ENCODE peak calls at places on chromosomes 13 and 19, in four cellular contexts. One of them, this sample, is unnamed.

GRCh38 chr13:30577381-30577780 is 40.3 kb upstream of the USPL1 start:
- DNase-seq in progenitor cell of endocrine pancreas: no peak
- DNase-seq in omental fat pad: no peak
- DNase-seq in bronchial epithelial cell: peak
- DNase-seq in this sample: no peak

GRCh38 chr19:39341122-39341719 is 1.0 kb upstream of the SAMD4B start:
- DNase-seq in progenitor cell of endocrine pancreas: peak
- DNase-seq in omental fat pad: no peak
- DNase-seq in bronchial epithelial cell: no peak
- DNase-seq in this sample: no peak

GRCh38 chr13:52061587-52061986 is 37.1 kb downstream of the UTP14C start:
- DNase-seq in bronchial epithelial cell: peak
- DNase-seq in omental fat pad: no peak
- DNase-seq in progenitor cell of endocrine pancreas: no peak
- DNase-seq in this sample: no peak

GRCh38 chr13:24683833-24684599 is 3.8 kb downstream of the ATP12A start:
- DNase-seq in omental fat pad: peak
- DNase-seq in bronchial epithelial cell: peak
- DNase-seq in progenitor cell of endocrine pancreas: peak
- DNase-seq in this sample: no peak

GRCh38 chr19:48511800-48512503 is at the start of gene LMTK3:
- DNase-seq in omental fat pad: no peak
- DNase-seq in bronchial epithelial cell: no peak
- DNase-seq in progenitor cell of endocrine pancreas: no peak
- DNase-seq in this sample: no peak

GRCh38 chr19:12065100-12065538 is 588 bp downstream of the ZNF844 start:
- DNase-seq in omental fat pad: no peak
- DNase-seq in progenitor cell of endocrine pancreas: no peak
- DNase-seq in bronchial epithelial cell: no peak
- DNase-seq in this sample: peak

GRCh38 chr19:2982983-2983350 is 5.6 kb downstream of the TLE6 start:
- DNase-seq in omental fat pad: peak
- DNase-seq in progenitor cell of endocrine pancreas: no peak
- DNase-seq in bronchial epithelial cell: peak
- DNase-seq in this sample: peak

GRCh38 chr13:52162279-52163101 is 3.1 kb upstream of the NEK3 start:
- DNase-seq in progenitor cell of endocrine pancreas: no peak
- DNase-seq in omental fat pad: no peak
- DNase-seq in bronchial epithelial cell: no peak
- DNase-seq in this sample: no peak

GRCh38 chr19:1847684-1848398 is 442 bp downstream of the REXO1 start:
- DNase-seq in progenitor cell of endocrine pancreas: no peak
- DNase-seq in omental fat pad: no peak
- DNase-seq in bronchial epithelial cell: no peak
- DNase-seq in this sample: no peak

GRCh38 chr13:33279898-33280549 is 5.5 kb downstream of the STARD13 start:
- DNase-seq in omental fat pad: no peak
- DNase-seq in bronchial epithelial cell: peak
- DNase-seq in progenitor cell of endocrine pancreas: no peak
- DNase-seq in this sample: no peak

GRCh38 chr19:12800873-12801465 is 631 bp downstream of the PRDX2 start:
- DNase-seq in bronchial epithelial cell: no peak
- DNase-seq in omental fat pad: no peak
- DNase-seq in progenitor cell of endocrine pancreas: no peak
- DNase-seq in this sample: no peak

GRCh38 chr19:18419195-18419698 is at the start of gene SSBP4:
- DNase-seq in omental fat pad: no peak
- DNase-seq in bronchial epithelial cell: no peak
- DNase-seq in progenitor cell of endocrine pancreas: peak
- DNase-seq in this sample: no peak

GRCh38 chr13:97505022-97505421 is 71.1 kb downstream of the RAP2A start:
- DNase-seq in progenitor cell of endocrine pancreas: no peak
- DNase-seq in bronchial epithelial cell: no peak
- DNase-seq in omental fat pad: no peak
- DNase-seq in this sample: no peak

GRCh38 chr19:51810228-51810627 is 15.3 kb downstream of the FPR3 start:
- DNase-seq in progenitor cell of endocrine pancreas: no peak
- DNase-seq in bronchial epithelial cell: no peak
- DNase-seq in omental fat pad: no peak
- DNase-seq in this sample: no peak

GRCh38 chr13:68257111-68257842 is 1027.1 kb upstream of the PCDH9 start:
- DNase-seq in omental fat pad: no peak
- DNase-seq in bronchial epithelial cell: no peak
- DNase-seq in progenitor cell of endocrine pancreas: no peak
- DNase-seq in this sample: no peak

GRCh38 chr19:42178791-42179500 is 38.5 kb downstream of the DEDD2 start:
- DNase-seq in omental fat pad: no peak
- DNase-seq in bronchial epithelial cell: no peak
- DNase-seq in progenitor cell of endocrine pancreas: no peak
- DNase-seq in this sample: no peak

GRCh38 chr19:9935409-9936062 is 779 bp downstream of the OLFM2 start:
- DNase-seq in progenitor cell of endocrine pancreas: no peak
- DNase-seq in bronchial epithelial cell: no peak
- DNase-seq in omental fat pad: no peak
- DNase-seq in this sample: peak

GRCh38 chr13:29490561-29490960 is 104.9 kb downstream of the SLC7A1 start:
- DNase-seq in progenitor cell of endocrine pancreas: no peak
- DNase-seq in bronchial epithelial cell: no peak
- DNase-seq in omental fat pad: no peak
- DNase-seq in this sample: no peak

GRCh38 chr13:44575741-44576395 is at the start of gene TSC22D1:
- DNase-seq in omental fat pad: no peak
- DNase-seq in bronchial epithelial cell: peak
- DNase-seq in progenitor cell of endocrine pancreas: peak
- DNase-seq in this sample: no peak

GRCh38 chr13:42600943-42601342 is 27.0 kb downstream of the TNFSF11 start:
- DNase-seq in omental fat pad: no peak
- DNase-seq in progenitor cell of endocrine pancreas: no peak
- DNase-seq in bronchial epithelial cell: peak
- DNase-seq in this sample: no peak

GRCh38 chr19:14361824-14362223 is 19.4 kb upstream of the ADGRE5 start:
- DNase-seq in omental fat pad: no peak
- DNase-seq in bronchial epithelial cell: no peak
- DNase-seq in progenitor cell of endocrine pancreas: no peak
- DNase-seq in this sample: no peak

This sample was measured in suprapubic skin.